ENCODE peak calls at places on chromosomes 5 and 9, in seven cellular contexts. One of them, this sample, is unnamed.

GRCh38 chr5:94168151-94168550 is 426.8 kb upstream of the POU5F2 start:
- DNase-seq in effector memory CD4-positive, alpha-beta T cell: no peak
- DNase-seq in lower lobe of right lung: no peak
- DNase-seq in RWPE2: no peak
- DNase-seq in breast epithelium: no peak
- DNase-seq in adrenal gland: no peak
- DNase-seq in RWPE1: no peak
- DNase-seq in this sample: no peak

GRCh38 chr9:134418986-134419683 is 92.9 kb downstream of the RXRA start:
- DNase-seq in lower lobe of right lung: no peak
- DNase-seq in RWPE1: no peak
- DNase-seq in effector memory CD4-positive, alpha-beta T cell: no peak
- DNase-seq in breast epithelium: no peak
- DNase-seq in adrenal gland: no peak
- DNase-seq in RWPE2: no peak
- DNase-seq in this sample: no peak

GRCh38 chr5:150129813-150130492 is 25.7 kb downstream of the PDGFRB start:
- DNase-seq in RWPE2: no peak
- DNase-seq in RWPE1: peak; percentile 86
- DNase-seq in adrenal gland: peak; percentile 89
- DNase-seq in lower lobe of right lung: peak; percentile 75
- DNase-seq in effector memory CD4-positive, alpha-beta T cell: no peak
- DNase-seq in breast epithelium: peak; percentile 44
- DNase-seq in this sample: peak; percentile 57

GRCh38 chr9:112174965-112175795 is at the start of gene SUSD1:
- DNase-seq in breast epithelium: no peak
- DNase-seq in RWPE2: no peak
- DNase-seq in adrenal gland: peak; percentile 75
- DNase-seq in effector memory CD4-positive, alpha-beta T cell: peak; percentile 29
- DNase-seq in lower lobe of right lung: peak; percentile 74
- DNase-seq in RWPE1: peak; percentile 57
- DNase-seq in this sample: no peak

GRCh38 chr5:93385665-93386064 is 195.4 kb downstream of the NR2F1-AS1 start:
- DNase-seq in effector memory CD4-positive, alpha-beta T cell: no peak
- DNase-seq in lower lobe of right lung: no peak
- DNase-seq in RWPE1: no peak
- DNase-seq in adrenal gland: no peak
- DNase-seq in RWPE2: no peak
- DNase-seq in breast epithelium: no peak
- DNase-seq in this sample: no peak

GRCh38 chr9:132662152-132662945 is 7.4 kb downstream of the DDX31 start:
- DNase-seq in lower lobe of right lung: no peak
- DNase-seq in RWPE1: no peak
- DNase-seq in adrenal gland: no peak
- DNase-seq in effector memory CD4-positive, alpha-beta T cell: no peak
- DNase-seq in RWPE2: no peak
- DNase-seq in breast epithelium: no peak
- DNase-seq in this sample: no peak

GRCh38 chr5:122701640-122702523 is 73.0 kb upstream of the SNX2 start:
- DNase-seq in effector memory CD4-positive, alpha-beta T cell: no peak
- DNase-seq in RWPE1: no peak
- DNase-seq in lower lobe of right lung: no peak
- DNase-seq in RWPE2: no peak
- DNase-seq in breast epithelium: no peak
- DNase-seq in adrenal gland: no peak
- DNase-seq in this sample: no peak

GRCh38 chr5:93349613-93350012 is 231.4 kb downstream of the NR2F1-AS1 start:
- DNase-seq in breast epithelium: no peak
- DNase-seq in RWPE2: no peak
- DNase-seq in RWPE1: peak; percentile 41
- DNase-seq in adrenal gland: no peak
- DNase-seq in lower lobe of right lung: no peak
- DNase-seq in effector memory CD4-positive, alpha-beta T cell: no peak
- DNase-seq in this sample: no peak

GRCh38 chr5:16862777-16863176 is 73.3 kb downstream of the MYO10 start:
- DNase-seq in effector memory CD4-positive, alpha-beta T cell: no peak
- DNase-seq in breast epithelium: no peak
- DNase-seq in adrenal gland: no peak
- DNase-seq in lower lobe of right lung: no peak
- DNase-seq in RWPE2: no peak
- DNase-seq in RWPE1: no peak
- DNase-seq in this sample: no peak

GRCh38 chr5:75337366-75338021 is 474 bp downstream of the HMGCR start:
- DNase-seq in adrenal gland: peak; percentile 78
- DNase-seq in effector memory CD4-positive, alpha-beta T cell: peak; percentile 1
- DNase-seq in RWPE1: no peak
- DNase-seq in breast epithelium: peak; percentile 28
- DNase-seq in lower lobe of right lung: no peak
- DNase-seq in RWPE2: peak; percentile 68
- DNase-seq in this sample: no peak

GRCh38 chr5:146213210-146213838 is 9.9 kb downstream of the RBM27 start:
- DNase-seq in breast epithelium: no peak
- DNase-seq in effector memory CD4-positive, alpha-beta T cell: no peak
- DNase-seq in RWPE1: peak; percentile 24
- DNase-seq in adrenal gland: no peak
- DNase-seq in lower lobe of right lung: no peak
- DNase-seq in RWPE2: no peak
- DNase-seq in this sample: no peak

GRCh38 chr9:1454980-1455367 is 404.8 kb downstream of the DMRT2 start:
- DNase-seq in adrenal gland: no peak
- DNase-seq in effector memory CD4-positive, alpha-beta T cell: no peak
- DNase-seq in RWPE2: no peak
- DNase-seq in lower lobe of right lung: no peak
- DNase-seq in breast epithelium: no peak
- DNase-seq in RWPE1: no peak
- DNase-seq in this sample: no peak

GRCh38 chr5:143219696-143220095 is 183.8 kb downstream of the NR3C1 start:
- DNase-seq in adrenal gland: no peak
- DNase-seq in breast epithelium: no peak
- DNase-seq in lower lobe of right lung: no peak
- DNase-seq in RWPE2: no peak
- DNase-seq in effector memory CD4-positive, alpha-beta T cell: no peak
- DNase-seq in RWPE1: no peak
- DNase-seq in this sample: no peak

GRCh38 chr5:143217804-143218160 is 185.7 kb downstream of the NR3C1 start:
- DNase-seq in RWPE1: no peak
- DNase-seq in adrenal gland: no peak
- DNase-seq in RWPE2: no peak
- DNase-seq in effector memory CD4-positive, alpha-beta T cell: no peak
- DNase-seq in breast epithelium: no peak
- DNase-seq in lower lobe of right lung: no peak
- DNase-seq in this sample: no peak

GRCh38 chr5:143217065-143217803 is 186.3 kb downstream of the NR3C1 start:
- DNase-seq in effector memory CD4-positive, alpha-beta T cell: no peak
- DNase-seq in RWPE2: no peak
- DNase-seq in lower lobe of right lung: no peak
- DNase-seq in breast epithelium: no peak
- DNase-seq in adrenal gland: no peak
- DNase-seq in RWPE1: peak; percentile 36
- DNase-seq in this sample: no peak

GRCh38 chr5:143218563-143219170 is 184.8 kb downstream of the NR3C1 start:
- DNase-seq in breast epithelium: no peak
- DNase-seq in lower lobe of right lung: no peak
- DNase-seq in RWPE1: no peak
- DNase-seq in RWPE2: no peak
- DNase-seq in adrenal gland: no peak
- DNase-seq in effector memory CD4-positive, alpha-beta T cell: no peak
- DNase-seq in this sample: no peak

DNA sequence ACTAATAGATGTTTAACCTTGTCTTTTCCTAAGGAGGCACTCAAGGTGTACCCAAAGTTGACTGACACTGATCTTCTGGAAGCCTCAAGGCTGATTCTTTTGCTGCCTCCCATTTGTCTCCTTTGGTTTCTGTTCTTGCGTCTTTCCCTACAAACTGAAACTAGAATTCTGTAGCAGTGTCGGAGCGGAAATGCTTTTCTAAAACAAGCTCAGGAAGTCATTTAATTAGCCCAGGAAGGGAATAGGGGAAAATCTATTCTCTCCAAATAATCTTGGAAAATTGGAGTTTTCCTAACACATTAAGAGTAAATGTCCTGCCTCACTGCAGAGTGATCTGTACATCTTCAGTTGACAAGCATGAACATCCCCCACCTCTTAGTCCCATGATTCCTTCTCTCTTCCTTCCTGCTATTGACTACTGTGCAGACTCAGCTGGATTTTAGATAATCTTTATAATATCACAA is 182.7 kb downstream of the NR3C1 start:
- DNase-seq in effector memory CD4-positive, alpha-beta T cell: no peak
- DNase-seq in breast epithelium: no peak
- DNase-seq in RWPE2: no peak
- DNase-seq in RWPE1: no peak
- DNase-seq in lower lobe of right lung: no peak
- DNase-seq in adrenal gland: no peak
- DNase-seq in this sample: no peak
- H3K27ac ChIP-seq in effector memory CD4-positive, alpha-beta T cell: no peak overlapping the region
- H3K27ac ChIP-seq in breast epithelium: peak overlapping the region; percentile 41
- H3K27ac ChIP-seq in RWPE2: no peak overlapping the region
- H3K27ac ChIP-seq in RWPE1: no peak overlapping the region
- H3K27ac ChIP-seq in lower lobe of right lung: peak overlapping the region; percentile 61
- H3K27ac ChIP-seq in adrenal gland: no peak overlapping the region
- H3K27ac ChIP-seq in this sample: no peak overlapping the region

GRCh38 chr5:133056891-133057290 is 5.1 kb downstream of the HSPA4 start:
- DNase-seq in effector memory CD4-positive, alpha-beta T cell: no peak
- DNase-seq in lower lobe of right lung: no peak
- DNase-seq in breast epithelium: no peak
- DNase-seq in RWPE2: no peak
- DNase-seq in adrenal gland: no peak
- DNase-seq in RWPE1: no peak
- DNase-seq in this sample: no peak

GRCh38 chr5:133063965-133064364 is 12.2 kb downstream of the HSPA4 start:
- DNase-seq in lower lobe of right lung: no peak
- DNase-seq in breast epithelium: no peak
- DNase-seq in adrenal gland: no peak
- DNase-seq in effector memory CD4-positive, alpha-beta T cell: no peak
- DNase-seq in RWPE1: no peak
- DNase-seq in RWPE2: no peak
- DNase-seq in this sample: no peak

GRCh38 chr5:133065482-133065881 is 13.7 kb downstream of the HSPA4 start:
- DNase-seq in effector memory CD4-positive, alpha-beta T cell: no peak
- DNase-seq in adrenal gland: no peak
- DNase-seq in RWPE2: no peak
- DNase-seq in breast epithelium: no peak
- DNase-seq in RWPE1: no peak
- DNase-seq in lower lobe of right lung: no peak
- DNase-seq in this sample: no peak

GRCh38 chr5:133054697-133055471 is 3.1 kb downstream of the HSPA4 start:
- DNase-seq in effector memory CD4-positive, alpha-beta T cell: no peak
- DNase-seq in RWPE2: no peak
- DNase-seq in adrenal gland: no peak
- DNase-seq in breast epithelium: no peak
- DNase-seq in lower lobe of right lung: no peak
- DNase-seq in RWPE1: no peak
- DNase-seq in this sample: no peak

GRCh38 chr5:133059621-133060020 is 7.8 kb downstream of the HSPA4 start:
- DNase-seq in breast epithelium: no peak
- DNase-seq in adrenal gland: no peak
- DNase-seq in lower lobe of right lung: no peak
- DNase-seq in RWPE2: no peak
- DNase-seq in effector memory CD4-positive, alpha-beta T cell: no peak
- DNase-seq in RWPE1: no peak
- DNase-seq in this sample: no peak
- H3K27ac ChIP-seq in breast epithelium: no peak overlapping the region
- H3K27ac ChIP-seq in adrenal gland: no peak overlapping the region
- H3K27ac ChIP-seq in lower lobe of right lung: no peak overlapping the region
- H3K27ac ChIP-seq in RWPE2: no peak overlapping the region
- H3K27ac ChIP-seq in effector memory CD4-positive, alpha-beta T cell: no peak overlapping the region
- H3K27ac ChIP-seq in RWPE1: peak overlapping the region; percentile 33
- H3K27ac ChIP-seq in this sample: no peak overlapping the region

GRCh38 chr5:138527170-138527569 is 15.9 kb downstream of the ETF1 start:
- DNase-seq in adrenal gland: no peak
- DNase-seq in effector memory CD4-positive, alpha-beta T cell: no peak
- DNase-seq in lower lobe of right lung: no peak
- DNase-seq in RWPE2: no peak
- DNase-seq in breast epithelium: no peak
- DNase-seq in RWPE1: no peak
- DNase-seq in this sample: no peak

GRCh38 chr5:138528208-138528607 is 14.8 kb downstream of the ETF1 start:
- DNase-seq in breast epithelium: no peak
- DNase-seq in RWPE1: peak; percentile 38
- DNase-seq in lower lobe of right lung: no peak
- DNase-seq in RWPE2: no peak
- DNase-seq in effector memory CD4-positive, alpha-beta T cell: no peak
- DNase-seq in adrenal gland: no peak
- DNase-seq in this sample: no peak

GRCh38 chr5:138520971-138521370 is 22.1 kb downstream of the ETF1 start:
- DNase-seq in effector memory CD4-positive, alpha-beta T cell: no peak
- DNase-seq in adrenal gland: no peak
- DNase-seq in RWPE2: no peak
- DNase-seq in RWPE1: no peak
- DNase-seq in lower lobe of right lung: no peak
- DNase-seq in breast epithelium: no peak
- DNase-seq in this sample: no peak

GRCh38 chr5:138528744-138529469 is 14.1 kb downstream of the ETF1 start:
- DNase-seq in adrenal gland: no peak
- DNase-seq in effector memory CD4-positive, alpha-beta T cell: no peak
- DNase-seq in breast epithelium: no peak
- DNase-seq in RWPE1: no peak
- DNase-seq in lower lobe of right lung: no peak
- DNase-seq in RWPE2: no peak
- DNase-seq in this sample: no peak

GRCh38 chr5:138523406-138523805 is 19.6 kb downstream of the ETF1 start:
- DNase-seq in RWPE1: no peak
- DNase-seq in effector memory CD4-positive, alpha-beta T cell: no peak
- DNase-seq in lower lobe of right lung: no peak
- DNase-seq in breast epithelium: no peak
- DNase-seq in adrenal gland: no peak
- DNase-seq in RWPE2: no peak
- DNase-seq in this sample: no peak
- H3K27ac ChIP-seq in RWPE1: peak overlapping the region; percentile 48
- H3K27ac ChIP-seq in effector memory CD4-positive, alpha-beta T cell: no peak overlapping the region
- H3K27ac ChIP-seq in lower lobe of right lung: no peak overlapping the region
- H3K27ac ChIP-seq in breast epithelium: no peak overlapping the region
- H3K27ac ChIP-seq in adrenal gland: no peak overlapping the region
- H3K27ac ChIP-seq in RWPE2: no peak overlapping the region
- H3K27ac ChIP-seq in this sample: no peak overlapping the region

GRCh38 chr9:100099722-100100042 is 639 bp downstream of the INVS start:
- DNase-seq in RWPE2: no peak
- DNase-seq in lower lobe of right lung: peak; percentile 58
- DNase-seq in effector memory CD4-positive, alpha-beta T cell: no peak
- DNase-seq in RWPE1: peak; percentile 64
- DNase-seq in breast epithelium: peak; percentile 20
- DNase-seq in adrenal gland: peak; percentile 69
- DNase-seq in this sample: no peak

GRCh38 chr9:100098241-100098886 is 436 bp downstream of the ERP44 start:
- DNase-seq in RWPE1: peak; percentile 96
- DNase-seq in effector memory CD4-positive, alpha-beta T cell: peak; percentile 16
- DNase-seq in RWPE2: peak; percentile 81
- DNase-seq in lower lobe of right lung: peak; percentile 66
- DNase-seq in adrenal gland: peak; percentile 80
- DNase-seq in breast epithelium: peak; percentile 46
- DNase-seq in this sample: peak; percentile 46

GRCh38 chr9:100101608-100102007 is 2.6 kb downstream of the INVS start:
- DNase-seq in adrenal gland: no peak
- DNase-seq in lower lobe of right lung: no peak
- DNase-seq in breast epithelium: no peak
- DNase-seq in RWPE2: no peak
- DNase-seq in RWPE1: no peak
- DNase-seq in effector memory CD4-positive, alpha-beta T cell: no peak
- DNase-seq in this sample: no peak

GRCh38 chr9:100098887-100099721 is at the start of the genes ERP44 and INVS:
- DNase-seq in RWPE2: peak; percentile 99
- DNase-seq in breast epithelium: peak; percentile 99
- DNase-seq in RWPE1: peak; percentile 99
- DNase-seq in adrenal gland: peak; percentile 100
- DNase-seq in lower lobe of right lung: peak; percentile 99
- DNase-seq in effector memory CD4-positive, alpha-beta T cell: peak; percentile 97
- DNase-seq in this sample: peak; percentile 100

GRCh38 chr9:100100268-100100667 is 1.2 kb downstream of the INVS start:
- DNase-seq in adrenal gland: no peak
- DNase-seq in breast epithelium: no peak
- DNase-seq in RWPE2: no peak
- DNase-seq in RWPE1: no peak
- DNase-seq in effector memory CD4-positive, alpha-beta T cell: no peak
- DNase-seq in lower lobe of right lung: no peak
- DNase-seq in this sample: no peak
- H3K27ac ChIP-seq in adrenal gland: peak overlapping the region; percentile 89
- H3K27ac ChIP-seq in breast epithelium: no peak overlapping the region
- H3K27ac ChIP-seq in RWPE2: peak overlapping the region; percentile 45
- H3K27ac ChIP-seq in RWPE1: no peak overlapping the region
- H3K27ac ChIP-seq in effector memory CD4-positive, alpha-beta T cell: peak overlapping the region; percentile 78
- H3K27ac ChIP-seq in lower lobe of right lung: peak overlapping the region; percentile 96
- H3K27ac ChIP-seq in this sample: no peak overlapping the region

This sample was measured in substantia nigra.